ENCODE peak calls at places on chromosomes 16 and 17, in eight cellular contexts. V is ascending aorta, D is NCI-H1436, Y is neural progenitor cell, B is H4, Z is left ventricle myocardium superior, J is AG04449, C is COR-L47. A is an unnamed sample.
A peak's percentile ranks its signal among the peaks of the same experiment; 100 is the strongest.

GRCh38 chr17:1095853-1096675 is 83.7 kb downstream of the ABR start:
- DNase-seq in C (no peak), Y (no peak), D (no peak), Z (no peak), B (no peak), J (no peak), V (no peak), A (no peak)

GRCh38 chr17:48929812-48930165 is 14.9 kb downstream of the SNF8 start:
- DNase-seq in J (no peak), V (no peak), B (no peak), C (no peak), Z (no peak), D (no peak), Y (no peak), A (no peak)

GRCh38 chr17:72853438-72854415 is 238.8 kb downstream of the SLC39A11 start:
- DNase-seq in J (no peak), B (no peak), V (no peak), D (no peak), C (no peak), Y (no peak), Z (no peak), A (no peak)

GRCh38 chr16:75111514-75112280 is 4.9 kb downstream of the LDHD start:
- DNase-seq in Z (peak; percentile 53), D (no peak), B (no peak), J (no peak), C (no peak), Y (no peak), V (no peak), A (no peak)

GRCh38 chr16:31202402-31203385 is at the start of gene PYCARD:
- DNase-seq in B (no peak), D (no peak), J (no peak), V (peak; percentile 74), Y (peak; percentile 49), C (no peak), Z (peak; percentile 82), A (no peak)

GRCh38 chr16:31063843-31064611 is 10.0 kb downstream of the ZNF668 start:
- DNase-seq in V (no peak), J (no peak), D (no peak), B (no peak), Z (no peak), C (no peak), Y (no peak), A (no peak)

GRCh38 chr16:85221081-85221809 is 109.0 kb upstream of the CIBAR2 start:
- DNase-seq in Y (no peak), Z (peak; percentile 32), D (no peak), J (no peak), C (no peak), B (no peak), V (no peak), A (no peak)

GRCh38 chr17:44350733-44351226 is 5.7 kb downstream of the GRN start:
- DNase-seq in C (peak; percentile 31), Y (peak; percentile 80), J (no peak), D (peak; percentile 59), V (no peak), B (peak; percentile 38), Z (peak; percentile 83), A (no peak)

GRCh38 chr16:79599256-79599836 is 1.2 kb downstream of the MAF start:
- DNase-seq in C (no peak), D (peak; percentile 3), Z (peak; percentile 53), V (peak; percentile 68), Y (peak; percentile 74), J (no peak), B (no peak), A (no peak)

GRCh38 chr17:81400939-81401726 is 5.9 kb downstream of the BAHCC1 start:
- DNase-seq in Y (no peak), Z (no peak), B (no peak), C (no peak), D (no peak), V (no peak), J (no peak), A (no peak)

GRCh38 chr16:48452991-48453760 is 68.0 kb upstream of the SIAH1 start:
- DNase-seq in C (no peak), D (no peak), B (no peak), V (no peak), Z (peak; percentile 48), J (no peak), Y (no peak), A (no peak)

GRCh38 chr16:85245307-85246172 is 133.3 kb upstream of the CIBAR2 start:
- DNase-seq in B (peak; percentile 80), Z (peak; percentile 67), J (no peak), D (peak; percentile 66), C (peak; percentile 65), Y (peak; percentile 85), V (peak; percentile 72), A (no peak)

GRCh38 chr16:79868841-79869240 is 268.3 kb upstream of the MAF start:
- DNase-seq in Y (no peak), D (no peak), Z (no peak), B (no peak), C (no peak), J (no peak), V (no peak), A (no peak)

GRCh38 chr17:43701318-43701743 is 39.6 kb upstream of the MEOX1 start:
- DNase-seq in Y (no peak), Z (no peak), C (no peak), D (no peak), J (no peak), V (no peak), B (peak; percentile 93), A (peak; percentile 64)

GRCh38 chr16:89744813-89745212 is 23.5 kb downstream of the ZNF276 start:
- DNase-seq in V (no peak), C (no peak), D (no peak), Z (peak; percentile 74), Y (no peak), J (no peak), B (no peak), A (no peak)

GRCh38 chr17:82461827-82462524 is 3.4 kb downstream of the NARF start:
- DNase-seq in Y (no peak), V (no peak), Z (peak; percentile 39), J (no peak), D (no peak), B (no peak), C (no peak), A (no peak)

GRCh38 chr17:14374268-14374667 is 73.4 kb downstream of the HS3ST3B1 start:
- DNase-seq in B (no peak), V (no peak), Y (no peak), Z (no peak), J (no peak), D (no peak), C (no peak), A (no peak)

GRCh38 chr17:78661092-78661770 is 84.0 kb upstream of the DNAH17 start:
- DNase-seq in B (peak; percentile 51), J (no peak), V (no peak), C (no peak), Y (no peak), D (no peak), Z (no peak), A (peak; percentile 94)

GRCh38 chr17:79907855-79908254 is 68.6 kb upstream of the CBX4 start:
- DNase-seq in Z (peak; percentile 35), C (no peak), V (no peak), D (no peak), B (no peak), J (no peak), Y (peak; percentile 40), A (no peak)

GRCh38 chr16:51888534-51888933 is 658.4 kb downstream of the TOX3 start:
- DNase-seq in Z (no peak), C (no peak), J (no peak), V (no peak), D (no peak), Y (no peak), B (no peak), A (no peak)

GRCh38 chr17:50459756-50460155 is 8.9 kb downstream of the CHAD start:
- DNase-seq in J (no peak), C (no peak), Z (no peak), V (no peak), D (peak; percentile 4), B (no peak), Y (no peak), A (no peak)

GRCh38 chr17:55238931-55239297 is 25.8 kb upstream of the HLF start:
- DNase-seq in V (no peak), Y (peak; percentile 42), J (no peak), B (no peak), C (peak; percentile 62), D (peak; percentile 57), Z (peak; percentile 35), A (no peak)

GRCh38 chr17:76843703-76844484 is 24.3 kb upstream of the MGAT5B start:
- DNase-seq in Z (no peak), Y (no peak), J (no peak), D (no peak), B (no peak), C (no peak), V (no peak), A (no peak)

GRCh38 chr17:49691086-49691676 is 13.3 kb upstream of the SPOP start:
- DNase-seq in Z (no peak), B (no peak), V (peak; percentile 95), C (no peak), J (no peak), Y (no peak), D (no peak), A (no peak)

GRCh38 chr16:68116256-68116853 is 31.2 kb downstream of the NFATC3 start:
- DNase-seq in Z (no peak), V (no peak), Y (no peak), B (no peak), J (no peak), D (no peak), C (peak; percentile 2), A (no peak)

GRCh38 chr16:31460582-31461002 is 1.3 kb downstream of the ARMC5 start:
- DNase-seq in D (no peak), Y (peak; percentile 58), Z (no peak), V (peak; percentile 60), J (no peak), C (no peak), B (peak; percentile 64), A (no peak)

GRCh38 chr17:58232707-58233156 is 5.7 kb upstream of the LPO start:
- DNase-seq in D (no peak), C (no peak), Z (no peak), Y (no peak), V (no peak), J (peak; percentile 71), B (peak; percentile 42), A (peak; percentile 88)

GRCh38 chr17:75959839-75960511 is 19.0 kb downstream of the ACOX1 start:
- DNase-seq in V (no peak), B (no peak), Z (no peak), Y (no peak), D (no peak), J (no peak), C (no peak), A (no peak)

GRCh38 chr17:72392056-72393010 is 271.5 kb downstream of the SOX9 start:
- DNase-seq in Z (no peak), Y (no peak), J (no peak), B (peak; percentile 81), V (no peak), C (no peak), D (no peak), A (peak; percentile 89)